ENCODE peak calls at places on chromosome 21, in five cellular contexts. R is activated CD4-positive, alpha-beta T cell treated with anti-CD3 and anti-CD28 coated beads, Interleukin-2, amount 50 U/mL, for 48 hours; G is hippocampal formation; J is CD8-positive, alpha-beta memory T cell; D is AG08395. N is an unnamed sample.

GRCh38 chr21:39003982-39004775 is 179.1 kb downstream of the PSMG1 start:
- DNase-seq in R (no peak), J (no peak), D (peak), G (no peak), N (no peak)

GRCh38 chr21:10430007-10430406 is 91.4 kb upstream of the TPTE start:
- DNase-seq in R (no peak), J (no peak), D (peak), G (no peak), N (no peak)

GRCh38 chr21:21688877-21689276 is 690.7 kb downstream of the NCAM2 start:
- DNase-seq in D (peak), G (no peak), J (no peak), R (no peak), N (no peak)

GRCh38 chr21:46603228-46603627 is 1.7 kb downstream of the S100B start:
- DNase-seq in D (peak), G (peak), J (no peak), R (no peak), N (no peak)

GRCh38 chr21:45129231-45129923 is 55.0 kb downstream of the ADARB1 start:
- DNase-seq in J (no peak), R (no peak), G (no peak), D (peak), N (peak)

GRCh38 chr21:45050786-45051489 is 23.4 kb upstream of the ADARB1 start:
- DNase-seq in R (no peak), D (no peak), G (no peak), J (peak), N (no peak)

GRCh38 chr21:31558839-31559367 is 100.6 kb upstream of the SOD1 start:
- DNase-seq in R (peak), G (peak), J (peak), D (peak), N (peak)

GRCh38 chr21:21003701-21004100 is 5.5 kb downstream of the NCAM2 start:
- DNase-seq in G (no peak), J (no peak), R (no peak), D (peak), N (no peak)

GRCh38 chr21:33273044-33273443 is 6.9 kb downstream of the IL10RB start:
- DNase-seq in J (no peak), G (no peak), D (no peak), R (no peak), N (no peak)

GRCh38 chr21:37783016-37783415 is 133.2 kb downstream of the KCNJ6 start:
- DNase-seq in D (peak), R (no peak), J (no peak), G (no peak), N (no peak)

N was measured in mammary epithelial cell.